ENCODE peak calls at places on chromosomes 3 and 15, in six cellular contexts. S is stimulated activated CD4-positive, alpha-beta T cell treated with anti-CD3 and anti-CD28 coated beads, Interleukin-1b, Interleukin-23, amount 100 ng/mL, for 24 hours; E is mucosa of gallbladder; C is progenitor cell of endocrine pancreas; A is astrocyte of the cerebellum; J is fibroblast of lung. N is an unnamed sample.

GRCh38 chr3:12462159-12462962 is 21.9 kb upstream of the TSEN2 start:
- DNase-seq in J (no peak), E (no peak), S (no peak), A (no peak), C (no peak), N (no peak)

GRCh38 chr3:63479661-63480035 is 172.8 kb upstream of the SNTN start:
- DNase-seq in E (no peak), C (no peak), S (no peak), A (no peak), J (no peak), N (no peak)

GRCh38 chr3:119099785-119100184 is 46.2 kb upstream of the TEX55 start:
- DNase-seq in A (no peak), C (no peak), S (no peak), J (no peak), E (no peak), N (no peak)

GRCh38 chr15:62841269-62841628 is 201.3 kb upstream of the TPM1 start:
- DNase-seq in S (no peak), J (peak; percentile 76), C (no peak), E (no peak), A (no peak), N (no peak)

GRCh38 chr3:13642597-13642996 is 93.7 kb downstream of the FBLN2 start:
- DNase-seq in S (no peak), A (no peak), J (peak; percentile 22), C (no peak), E (no peak), N (no peak)

GRCh38 chr3:60645801-60646200 is 605.5 kb downstream of the FHIT start:
- DNase-seq in E (no peak), J (peak; percentile 50), A (no peak), S (no peak), C (no peak), N (no peak)

GRCh38 chr15:71278989-71279756 is 163.9 kb downstream of the THSD4 start:
- DNase-seq in A (peak; percentile 79), C (no peak), J (peak; percentile 98), E (peak; percentile 89), S (no peak), N (no peak)

GRCh38 chr3:111809196-111809595 is 49.9 kb upstream of the PHLDB2 start:
- DNase-seq in J (peak; percentile 91), C (no peak), E (no peak), A (peak; percentile 68), S (no peak), N (no peak)

GRCh38 chr3:38397320-38397719 is 50.7 kb downstream of the XYLB start:
- DNase-seq in E (peak; percentile 22), S (no peak), J (peak; percentile 27), A (peak; percentile 26), C (peak; percentile 77), N (no peak)

GRCh38 chr15:72706266-72706665 is 20.3 kb downstream of the BBS4 start:
- DNase-seq in C (no peak), E (no peak), S (no peak), A (no peak), J (peak; percentile 50), N (no peak)

GRCh38 chr3:36734742-36735141 is 29.6 kb downstream of the DCLK3 start:
- DNase-seq in C (no peak), J (no peak), A (no peak), E (no peak), S (no peak), N (peak; percentile 32)

GRCh38 chr3:10511809-10512494 is 6.6 kb upstream of the ATP2B2 start:
- DNase-seq in S (no peak), A (peak; percentile 53), E (no peak), J (peak; percentile 89), C (no peak), N (no peak)

GRCh38 chr3:53201190-53201504 is 40.1 kb downstream of the PRKCD start:
- DNase-seq in C (no peak), A (no peak), J (no peak), S (no peak), E (no peak), N (no peak)

GRCh38 chr3:10772230-10773161 is 43.5 kb upstream of the SLC6A11 start:
- DNase-seq in S (no peak), C (no peak), J (peak; percentile 7), E (no peak), A (no peak), N (no peak)

GRCh38 chr15:94965593-94965992 is 734.2 kb downstream of the MCTP2 start:
- DNase-seq in E (no peak), J (no peak), C (no peak), S (no peak), A (no peak), N (no peak)